ENCODE peak calls at places on chromosome 16, in four cellular contexts. I is thoracic aorta; M is endodermal cell; C is CD8-positive, alpha-beta T cell. H is an unnamed sample.

GRCh38 chr16:12482821-12483220 is 320.9 kb downstream of the CPPED1 start:
- DNase-seq in M (no peak), C (no peak), I (no peak), H (no peak)

GRCh38 chr16:76038097-76038496 is 239.1 kb upstream of the CNTNAP4 start:
- DNase-seq in M (no peak), I (no peak), C (no peak), H (no peak)

GRCh38 chr16:13780406-13780805 is 139.5 kb upstream of the ERCC4 start:
- DNase-seq in I (no peak), M (no peak), C (no peak), H (no peak)

GRCh38 chr16:70151941-70152509 is 21.6 kb upstream of the CLEC18C start:
- DNase-seq in C (peak), M (no peak), I (no peak), H (no peak)

GRCh38 chr16:3774156-3774767 is 56.9 kb upstream of the TRAP1 start:
- DNase-seq in C (no peak), M (no peak), I (no peak), H (no peak)

GRCh38 chr16:48272837-48273421 is 25.6 kb upstream of the ABCC11 start:
- DNase-seq in I (no peak), M (no peak), C (no peak), H (no peak)

GRCh38 chr16:4375717-4376116 is 4.1 kb downstream of the VASN start:
- DNase-seq in I (no peak), C (no peak), M (peak), H (no peak)

GRCh38 chr16:740764-741505 is at the start of gene CIAO3:
- DNase-seq in M (peak), I (peak), C (peak), H (peak)

GRCh38 chr16:77298638-77299360 is 99.6 kb downstream of the SYCE1L start:
- DNase-seq in M (no peak), I (no peak), C (no peak), H (no peak)

GRCh38 chr16:13923703-13924298 is 3.8 kb downstream of the ERCC4 start:
- DNase-seq in M (no peak), I (no peak), C (no peak), H (no peak)

GRCh38 chr16:56932588-56933265 is 785 bp downstream of the HERPUD1 start:
- DNase-seq in M (peak), C (peak), I (peak), H (peak)

GRCh38 chr16:35533683-35534082 is 2074.3 kb downstream of the TP53TG3F start:
- DNase-seq in M (no peak), I (no peak), C (no peak), H (no peak)

GRCh38 chr16:12801511-12802042 is 2.1 kb downstream of the CPPED1 start:
- DNase-seq in M (no peak), C (no peak), I (no peak), H (no peak)

GRCh38 chr16:89696598-89697128 is 4.8 kb downstream of the SPATA2L start:
- DNase-seq in M (peak), I (no peak), C (peak), H (no peak)

GRCh38 chr16:89583895-89584644 is 8.5 kb downstream of the CPNE7 start:
- DNase-seq in I (no peak), C (no peak), M (no peak), H (no peak)

GRCh38 chr16:49766280-49766679 is 89.6 kb downstream of the ZNF423 start:
- DNase-seq in C (no peak), I (no peak), M (no peak), H (no peak)

GRCh38 chr16:49816782-49817370 is 39.0 kb downstream of the ZNF423 start:
- DNase-seq in I (no peak), M (no peak), C (no peak), H (no peak)

DNA sequence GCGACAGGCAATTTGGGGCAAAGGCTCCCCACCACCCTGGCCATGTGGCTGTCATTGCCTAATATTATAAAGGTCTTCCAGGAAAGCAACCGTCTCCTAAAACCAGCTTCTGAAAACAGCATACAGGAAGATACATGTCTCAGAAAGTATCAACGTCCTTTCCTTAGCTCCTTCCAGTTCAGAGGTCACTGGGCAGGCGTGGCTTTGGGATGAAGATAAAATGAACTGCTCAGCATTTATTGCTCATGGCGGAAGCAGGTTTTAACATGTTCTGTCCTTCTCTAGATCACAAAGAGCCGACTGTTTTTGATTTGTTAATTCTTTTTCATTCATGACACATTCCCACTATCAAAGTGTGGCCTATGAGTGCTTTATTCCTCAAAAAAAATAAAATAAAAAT is 8.0 kb downstream of the CFAP20 start:
- DNase-seq in C (no peak), M (no peak), I (no peak), H (no peak)
- H3K27ac ChIP-seq in C (no peak), M (peak), I (no peak), H (peak)

DNA sequence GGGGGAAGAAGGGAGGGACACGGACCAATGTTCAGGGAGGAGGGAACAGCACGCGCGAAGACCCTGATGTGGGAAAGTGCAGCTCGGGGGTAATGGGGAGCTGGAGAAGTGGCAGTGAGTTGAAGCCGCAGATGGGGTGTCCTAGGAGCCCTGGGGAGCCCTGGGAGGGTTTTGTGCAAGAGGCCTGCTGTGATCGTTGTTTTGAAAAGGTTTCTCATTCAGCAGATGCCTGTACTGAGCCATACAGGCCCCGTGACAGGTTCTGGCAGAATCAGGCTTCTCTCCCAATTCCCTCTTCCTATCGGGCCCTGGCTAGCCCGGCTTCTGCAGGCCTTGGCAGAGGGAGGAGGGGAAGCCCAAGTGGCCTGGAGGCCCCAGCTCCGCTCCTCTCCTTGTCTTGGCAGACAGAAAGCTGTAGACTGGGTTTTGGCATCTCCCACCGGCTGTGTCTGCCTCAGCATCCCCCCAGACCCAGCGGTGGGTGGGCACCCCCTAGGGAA is 38.4 kb upstream of the EMP2 start:
- DNase-seq in C (no peak), M (no peak), I (no peak), H (no peak)
- H3K27ac ChIP-seq in C (no peak), M (no peak), I (no peak), H (no peak)

GRCh38 chr16:50839356-50839755 is 97.5 kb downstream of the CYLD start:
- DNase-seq in C (no peak), M (no peak), I (no peak), H (no peak)

GRCh38 chr16:50839920-50840729 is 98.2 kb downstream of the CYLD start:
- DNase-seq in M (peak), C (no peak), I (no peak), H (no peak)

GRCh38 chr16:50842589-50842988 is 100.7 kb downstream of the CYLD start:
- DNase-seq in I (no peak), M (no peak), C (no peak), H (no peak)

GRCh38 chr16:50842013-50842505 is 100.2 kb downstream of the CYLD start:
- DNase-seq in C (peak), I (no peak), M (peak), H (no peak)

DNA sequence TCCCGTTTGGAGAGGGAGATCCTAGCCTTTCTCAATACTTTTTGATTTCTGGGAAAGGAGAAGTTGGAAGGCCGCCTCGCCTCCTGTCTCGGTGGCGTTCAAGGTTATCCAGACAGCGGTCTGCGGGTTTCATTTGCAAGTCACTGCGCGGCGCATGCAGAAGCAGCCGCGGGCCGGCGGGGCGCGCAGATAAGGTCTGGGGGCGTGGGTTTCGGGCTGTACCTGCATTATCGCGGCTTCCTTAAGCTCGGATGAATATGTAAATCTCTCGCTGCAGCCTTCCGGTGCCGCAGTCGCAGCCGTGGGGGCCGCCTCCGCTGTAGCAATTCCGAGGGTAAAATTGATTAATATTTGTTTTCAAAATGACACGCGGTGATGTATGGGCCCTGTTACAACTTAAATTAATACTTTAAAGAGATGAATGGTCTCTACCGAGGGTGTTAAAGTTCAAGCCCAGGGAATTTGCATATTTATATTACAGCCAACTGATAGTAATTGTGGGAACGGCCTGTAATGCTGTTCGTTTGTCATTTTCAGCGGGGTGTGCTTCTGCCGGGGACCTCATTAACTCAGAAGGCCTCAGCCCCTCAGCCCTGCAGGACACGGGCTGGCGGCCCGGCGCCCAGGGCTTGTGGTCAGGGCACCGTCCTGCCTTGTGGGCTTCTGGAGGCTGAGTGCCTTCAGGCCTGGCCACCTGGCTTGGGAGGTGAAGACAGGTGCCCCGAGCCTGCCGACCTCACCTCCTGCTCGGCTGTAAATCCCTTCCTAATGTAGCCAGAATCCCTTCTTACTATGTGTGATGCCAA is 99.4 kb downstream of the CYLD start:
- DNase-seq in M (peak), C (peak), I (no peak), H (no peak)
- H3K27ac ChIP-seq in M (no peak), C (no peak), I (no peak), H (peak)

GRCh38 chr16:71914802-71915201 is 19.5 kb downstream of the IST1 start:
- DNase-seq in M (no peak), I (no peak), C (no peak), H (no peak)

GRCh38 chr16:71917900-71918299 is 22.6 kb downstream of the IST1 start:
- DNase-seq in C (no peak), I (no peak), M (no peak), H (no peak)

GRCh38 chr16:71915350-71915749 is 20.0 kb downstream of the IST1 start:
- DNase-seq in M (no peak), I (no peak), C (no peak), H (no peak)

GRCh38 chr16:71919033-71919432 is 23.7 kb downstream of the IST1 start:
- DNase-seq in I (no peak), C (no peak), M (no peak), H (no peak)

DNA sequence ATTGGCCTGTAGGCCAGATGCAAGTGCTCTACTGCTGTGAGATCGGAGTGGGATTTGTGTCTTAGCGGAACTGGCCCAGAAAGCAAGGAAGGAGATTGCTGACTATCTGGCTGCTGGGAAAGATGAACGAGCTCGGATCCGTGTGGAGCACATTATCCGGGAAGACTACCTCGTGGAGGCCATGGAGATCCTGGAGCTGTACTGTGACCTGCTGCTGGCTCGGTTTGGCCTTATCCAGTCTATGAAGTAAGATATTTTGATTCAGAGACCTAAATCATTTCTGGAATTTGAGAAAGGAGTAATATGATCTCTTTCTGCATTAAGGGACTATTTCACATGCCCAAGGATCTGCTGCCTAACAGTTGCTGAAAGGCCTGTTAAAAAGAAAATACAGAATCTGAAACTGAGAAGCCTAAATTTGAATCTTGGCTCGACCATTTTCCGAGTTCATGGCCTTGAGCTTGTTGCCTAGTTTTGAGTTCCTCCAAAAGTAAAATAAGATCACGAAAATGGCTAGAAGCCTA is 21.1 kb downstream of the IST1 start:
- DNase-seq in I (no peak), C (no peak), M (no peak), H (no peak)
- H3K27ac ChIP-seq in I (peak), C (no peak), M (no peak), H (no peak)

GRCh38 chr16:26700250-26700649 is 366.5 kb upstream of the C16orf82 start:
- DNase-seq in I (no peak), C (no peak), M (no peak), H (no peak)

GRCh38 chr16:26701243-26701886 is 365.4 kb upstream of the C16orf82 start:
- DNase-seq in I (no peak), C (no peak), M (no peak), H (no peak)

GRCh38 chr16:26709754-26710153 is 357.0 kb upstream of the C16orf82 start:
- DNase-seq in M (no peak), C (no peak), I (no peak), H (no peak)

GRCh38 chr16:26709175-26709574 is 357.6 kb upstream of the C16orf82 start:
- DNase-seq in C (no peak), M (peak), I (no peak), H (no peak)

GRCh38 chr16:26705346-26705745 is 361.4 kb upstream of the C16orf82 start:
- DNase-seq in M (no peak), I (no peak), C (no peak), H (no peak)
- H3K27ac ChIP-seq in M (no peak), I (no peak), C (no peak), H (no peak)

DNA sequence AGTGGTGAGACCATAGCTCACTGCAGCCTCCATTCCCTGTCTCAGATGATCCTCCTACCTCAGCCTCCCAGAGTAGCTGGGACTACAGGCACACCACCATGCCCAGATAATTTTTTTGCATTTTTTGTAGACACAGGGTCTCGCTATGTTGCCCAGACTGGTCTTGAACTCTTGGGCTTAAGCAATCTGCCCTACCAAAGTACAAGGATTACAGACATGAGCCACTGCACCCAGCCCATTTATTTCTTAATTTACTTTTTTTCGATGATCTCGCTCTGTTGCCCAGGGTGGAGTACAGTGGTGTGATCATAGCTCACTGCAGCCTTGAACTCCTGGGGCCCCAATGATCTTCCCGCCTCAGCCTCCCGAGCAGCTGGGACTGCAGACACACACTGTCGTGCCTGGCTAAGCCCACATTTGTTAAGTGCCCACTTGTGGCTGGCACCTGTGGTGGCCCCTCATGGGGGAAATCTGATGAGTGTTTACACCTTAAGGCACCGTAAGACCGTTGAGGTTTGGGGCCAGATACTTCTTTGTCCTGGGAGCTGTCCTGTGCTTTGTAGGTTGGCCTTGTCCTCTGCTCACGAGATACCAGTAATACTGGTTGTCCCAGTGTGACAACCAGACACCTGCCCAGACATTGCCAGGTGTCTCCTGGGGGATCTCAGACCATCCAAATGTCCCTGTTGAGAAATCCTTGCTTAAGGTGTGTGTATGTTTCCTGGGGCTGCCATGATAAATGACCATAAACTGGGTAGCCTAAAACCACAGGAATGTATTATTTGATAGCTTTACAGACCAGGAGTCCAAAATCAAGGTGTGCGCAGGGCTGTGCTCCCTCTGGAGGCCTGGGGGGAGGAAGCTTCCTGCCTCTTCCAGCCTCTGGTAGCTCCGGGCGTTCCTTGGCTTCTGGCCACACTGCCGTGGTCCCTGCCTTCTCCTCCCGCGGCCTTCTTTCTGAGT is 141.4 kb upstream of the GSE1 start:
- DNase-seq in I (no peak), M (no peak), C (no peak), H (no peak)
- H3K27ac ChIP-seq in I (no peak), M (no peak), C (no peak), H (no peak)

GRCh38 chr16:8595783-8596182 is 5.5 kb upstream of the TMEM114 start:
- DNase-seq in C (no peak), I (no peak), M (no peak), H (no peak)

GRCh38 chr16:8596581-8596980 is 6.3 kb upstream of the TMEM114 start:
- DNase-seq in M (no peak), C (no peak), I (no peak), H (no peak)

GRCh38 chr16:8605554-8605953 is 15.2 kb upstream of the TMEM114 start:
- DNase-seq in C (no peak), I (no peak), M (no peak), H (no peak)

GRCh38 chr16:8600144-8600856 is 10.0 kb upstream of the TMEM114 start:
- DNase-seq in I (no peak), C (no peak), M (no peak), H (no peak)
- H3K27ac ChIP-seq in I (no peak), C (no peak), M (no peak), H (no peak)

GRCh38 chr16:73017321-73017720 is 30.6 kb downstream of the ZFHX3 start:
- DNase-seq in C (no peak), M (no peak), I (no peak), H (no peak)
- H3K27ac ChIP-seq in C (no peak), M (no peak), I (no peak), H (no peak)

DNA sequence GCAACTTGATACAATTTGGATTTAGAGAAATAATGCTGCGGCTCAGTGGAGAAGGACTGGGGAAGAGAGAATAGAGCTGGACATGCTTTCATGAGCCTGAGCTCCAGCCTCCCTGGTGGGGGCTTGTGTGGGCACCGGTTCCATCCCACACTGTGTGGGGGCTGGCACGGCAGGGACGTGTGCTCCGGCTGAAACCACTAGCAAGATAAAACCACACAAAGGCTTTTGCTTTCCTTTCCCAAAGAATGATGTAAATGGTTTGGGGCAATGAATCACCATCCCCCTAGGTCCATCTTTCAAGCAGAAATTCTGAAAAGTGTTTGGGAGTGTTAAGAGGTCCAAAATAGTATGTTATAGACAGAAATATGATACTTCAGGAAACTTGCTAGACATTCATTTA is 77.0 kb downstream of the CDH11 start:
- DNase-seq in I (no peak), C (no peak), M (no peak), H (no peak)
- H3K27ac ChIP-seq in I (no peak), C (no peak), M (no peak), H (no peak)

GRCh38 chr16:81650982-81651562 is 128.0 kb upstream of the PLCG2 start:
- DNase-seq in C (no peak), M (peak), I (no peak), H (no peak)

GRCh38 chr16:81654346-81654745 is 124.7 kb upstream of the PLCG2 start:
- DNase-seq in I (no peak), C (no peak), M (no peak), H (no peak)

GRCh38 chr16:81651758-81652718 is 127.1 kb upstream of the PLCG2 start:
- DNase-seq in I (no peak), C (no peak), M (no peak), H (no peak)

GRCh38 chr16:81655474-81656162 is 123.5 kb upstream of the PLCG2 start:
- DNase-seq in M (no peak), C (no peak), I (no peak), H (no peak)

GRCh38 chr16:81652798-81653505 is 126.1 kb upstream of the PLCG2 start:
- DNase-seq in C (no peak), M (peak), I (no peak), H (no peak)
- H3K27ac ChIP-seq in C (no peak), M (peak), I (no peak), H (no peak)